ENCODE peak calls at places on chromosomes 5 and 9, in six cellular contexts. H, N, L, F, D and U are unnamed samples.

GRCh38 chr5:120465281-120465961 is 1.3 kb downstream of the PRR16 start:
- DNase-seq in H (peak; percentile 51), N (no peak), D (peak; percentile 38), L (no peak), F (no peak), U (no peak)

GRCh38 chr5:158478139-158478538 is 619.2 kb upstream of the CLINT1 start:
- DNase-seq in N (no peak), H (no peak), F (no peak), L (no peak), D (no peak), U (no peak)

GRCh38 chr9:87816041-87816440 is 66.6 kb upstream of the SPATA31E1 start:
- DNase-seq in H (no peak), D (peak; percentile 50), F (no peak), N (no peak), L (no peak), U (no peak)

GRCh38 chr5:73299017-73299630 is 126.1 kb downstream of the TMEM174 start:
- DNase-seq in F (no peak), H (peak; percentile 87), L (no peak), D (no peak), N (peak; percentile 12), U (no peak)

GRCh38 chr5:133924221-133924920 is 44.1 kb downstream of the C5orf15 start:
- DNase-seq in D (no peak), N (no peak), F (no peak), L (no peak), H (no peak), U (no peak)

GRCh38 chr9:131179561-131180219 is 54.3 kb downstream of the NUP214 start:
- DNase-seq in N (no peak), L (no peak), H (no peak), D (no peak), F (no peak), U (no peak)

GRCh38 chr5:103272377-103272776 is 13.8 kb downstream of the MACIR start:
- DNase-seq in N (no peak), L (no peak), F (no peak), H (no peak), D (no peak), U (no peak)

GRCh38 chr9:82127993-82128710 is 139.6 kb downstream of the SPATA31D1 start:
- DNase-seq in N (no peak), F (no peak), H (no peak), D (no peak), L (no peak), U (no peak)

GRCh38 chr5:140571105-140571504 is 6.5 kb downstream of the SLC35A4 start:
- DNase-seq in F (no peak), H (no peak), N (no peak), D (no peak), L (no peak), U (no peak)

GRCh38 chr9:99593621-99594020 is 228.1 kb upstream of the NR4A3 start:
- DNase-seq in F (no peak), D (no peak), N (no peak), L (no peak), H (no peak), U (no peak)

GRCh38 chr9:98146101-98146991 is 27.3 kb upstream of the TRIM14 start:
- DNase-seq in H (peak; percentile 67), L (no peak), N (no peak), D (peak; percentile 84), F (no peak), U (no peak)

GRCh38 chr5:93607367-93608258 is 24.6 kb downstream of the NR2F1 start:
- DNase-seq in N (no peak), D (peak; percentile 55), L (no peak), H (peak; percentile 52), F (no peak), U (no peak)

GRCh38 chr5:9653811-9654210 is 23.7 kb upstream of the TAS2R1 start:
- DNase-seq in H (no peak), D (peak; percentile 90), F (no peak), L (no peak), N (no peak), U (peak; percentile 39)

GRCh38 chr5:142841511-142842255 is 71.5 kb downstream of the ARHGAP26 start:
- DNase-seq in H (peak; percentile 34), N (no peak), D (no peak), F (no peak), L (no peak), U (no peak)

GRCh38 chr5:134073404-134073803 is 41.1 kb upstream of the TCF7 start:
- DNase-seq in F (no peak), N (no peak), L (no peak), H (no peak), D (no peak), U (no peak)